ENCODE peak calls at places on chromosomes 6 and 20, in seven cellular contexts. One of them, this sample, is unnamed.

GRCh38 chr6:125953502-125953875 is 3.1 kb upstream of the HINT3 start:
- DNase-seq in amygdala: no peak
- DNase-seq in T-helper 17 cell: no peak
- DNase-seq in hypothalamus: no peak
- DNase-seq in IMR-90: no peak
- DNase-seq in activated CD4-positive, alpha-beta T cell treated with anti-CD3 and anti-CD28 coated beads for 4 hours: no peak
- DNase-seq in left colon: peak
- DNase-seq in this sample: no peak

GRCh38 chr6:13522639-13523038 is 35.2 kb upstream of the GFOD1 start:
- DNase-seq in amygdala: no peak
- DNase-seq in T-helper 17 cell: no peak
- DNase-seq in hypothalamus: no peak
- DNase-seq in IMR-90: no peak
- DNase-seq in activated CD4-positive, alpha-beta T cell treated with anti-CD3 and anti-CD28 coated beads for 4 hours: no peak
- DNase-seq in left colon: no peak
- DNase-seq in this sample: no peak

GRCh38 chr20:61757678-61758555 is 307.8 kb downstream of the TAF4 start:
- DNase-seq in amygdala: no peak
- DNase-seq in T-helper 17 cell: no peak
- DNase-seq in hypothalamus: no peak
- DNase-seq in IMR-90: peak
- DNase-seq in activated CD4-positive, alpha-beta T cell treated with anti-CD3 and anti-CD28 coated beads for 4 hours: no peak
- DNase-seq in left colon: no peak
- DNase-seq in this sample: no peak

GRCh38 chr6:101086473-101086872 is 205.3 kb upstream of the ASCC3 start:
- DNase-seq in amygdala: no peak
- DNase-seq in T-helper 17 cell: no peak
- DNase-seq in hypothalamus: no peak
- DNase-seq in IMR-90: no peak
- DNase-seq in activated CD4-positive, alpha-beta T cell treated with anti-CD3 and anti-CD28 coated beads for 4 hours: no peak
- DNase-seq in left colon: no peak
- DNase-seq in this sample: no peak

GRCh38 chr6:1611322-1611571 is 1.5 kb downstream of the FOXC1 start:
- DNase-seq in amygdala: no peak
- DNase-seq in T-helper 17 cell: no peak
- DNase-seq in hypothalamus: no peak
- DNase-seq in IMR-90: peak
- DNase-seq in activated CD4-positive, alpha-beta T cell treated with anti-CD3 and anti-CD28 coated beads for 4 hours: no peak
- DNase-seq in left colon: no peak
- DNase-seq in this sample: no peak

GRCh38 chr20:58980711-58981563 is at the start of gene NELFCD:
- DNase-seq in amygdala: peak
- DNase-seq in T-helper 17 cell: peak
- DNase-seq in hypothalamus: peak
- DNase-seq in IMR-90: peak
- DNase-seq in activated CD4-positive, alpha-beta T cell treated with anti-CD3 and anti-CD28 coated beads for 4 hours: peak
- DNase-seq in left colon: peak
- DNase-seq in this sample: peak

GRCh38 chr6:53090576-53090975 is 25.4 kb downstream of the FBXO9 start:
- DNase-seq in amygdala: no peak
- DNase-seq in T-helper 17 cell: no peak
- DNase-seq in hypothalamus: no peak
- DNase-seq in IMR-90: peak
- DNase-seq in activated CD4-positive, alpha-beta T cell treated with anti-CD3 and anti-CD28 coated beads for 4 hours: no peak
- DNase-seq in left colon: no peak
- DNase-seq in this sample: no peak

GRCh38 chr20:445514-446336 is 16.6 kb downstream of the TBC1D20 start:
- DNase-seq in amygdala: no peak
- DNase-seq in T-helper 17 cell: no peak
- DNase-seq in hypothalamus: no peak
- DNase-seq in IMR-90: no peak
- DNase-seq in activated CD4-positive, alpha-beta T cell treated with anti-CD3 and anti-CD28 coated beads for 4 hours: no peak
- DNase-seq in left colon: no peak
- DNase-seq in this sample: peak

GRCh38 chr20:36875702-36876472 is at the start of gene TLDC2:
- DNase-seq in amygdala: no peak
- DNase-seq in T-helper 17 cell: no peak
- DNase-seq in hypothalamus: no peak
- DNase-seq in IMR-90: no peak
- DNase-seq in activated CD4-positive, alpha-beta T cell treated with anti-CD3 and anti-CD28 coated beads for 4 hours: no peak
- DNase-seq in left colon: peak
- DNase-seq in this sample: no peak

GRCh38 chr6:138970159-138970558 is 17.9 kb downstream of the REPS1 start:
- DNase-seq in amygdala: no peak
- DNase-seq in T-helper 17 cell: no peak
- DNase-seq in hypothalamus: no peak
- DNase-seq in IMR-90: no peak
- DNase-seq in activated CD4-positive, alpha-beta T cell treated with anti-CD3 and anti-CD28 coated beads for 4 hours: no peak
- DNase-seq in left colon: no peak
- DNase-seq in this sample: no peak

This sample was measured in lung.